ENCODE peak calls at places on chromosome 5, in eight cellular contexts. O is stimulated activated CD8-positive, alpha-beta memory T cell treated with anti-CD3 and anti-CD28 coated beads, Interleukin-4, amount 100 ng/mL, for 48 hours; D is NCI-H748 treated with DMSO at 0.1 percent for 48 hours; Z is WTC11; C is A549; V is NCI-H1694 treated with DMSO at 0.1 percent for 48 hours; N is AG08396; S is kidney epithelial cell. P is an unnamed sample.

GRCh38 chr5:178115835-178116405 is 2.6 kb downstream of the N4BP3 start:
- DNase-seq in O (no peak), Z (peak), N (peak), S (no peak), D (no peak), V (no peak), C (no peak), P (no peak)

GRCh38 chr5:140827704-140828401 is at the start of gene PCDHA6:
- DNase-seq in O (no peak), N (no peak), D (no peak), V (no peak), S (no peak), C (no peak), Z (no peak), P (no peak)

GRCh38 chr5:134851307-134851923 is 5.6 kb downstream of the C5orf24 start:
- DNase-seq in N (no peak), Z (no peak), S (no peak), D (no peak), C (no peak), O (no peak), V (peak), P (peak)

GRCh38 chr5:58451732-58452565 is 7.9 kb downstream of the PLK2 start:
- DNase-seq in O (no peak), C (no peak), V (no peak), S (no peak), Z (no peak), D (no peak), N (no peak), P (peak)

GRCh38 chr5:80097516-80097915 is 62.4 kb downstream of the THBS4 start:
- DNase-seq in D (no peak), S (no peak), O (no peak), N (no peak), C (no peak), Z (peak), V (peak), P (peak)

GRCh38 chr5:147752033-147752432 is 30.5 kb downstream of the JAKMIP2 start:
- DNase-seq in D (no peak), C (no peak), S (no peak), O (no peak), Z (no peak), N (no peak), V (no peak), P (no peak)

GRCh38 chr5:148998174-148998797 is 64.6 kb downstream of the SH3TC2 start:
- DNase-seq in O (no peak), V (peak), N (no peak), D (peak), Z (no peak), C (peak), S (no peak), P (peak)

GRCh38 chr5:165139262-165139661 is 1633.8 kb downstream of the MAT2B start:
- DNase-seq in N (no peak), S (no peak), O (no peak), V (no peak), C (no peak), D (no peak), Z (no peak), P (no peak)

GRCh38 chr5:135578685-135579341 is at the start of gene CXCL14:
- DNase-seq in D (no peak), O (peak), S (peak), N (peak), C (no peak), V (no peak), Z (peak), P (peak)

GRCh38 chr5:154868702-154869101 is 10.3 kb downstream of the CNOT8 start:
- DNase-seq in V (no peak), S (no peak), D (no peak), O (no peak), C (peak), Z (peak), N (no peak), P (no peak)

GRCh38 chr5:68565427-68565826 is 349.9 kb downstream of the PIK3R1 start:
- DNase-seq in D (no peak), O (no peak), V (no peak), C (no peak), S (no peak), Z (no peak), N (no peak), P (no peak)

P was measured in astrocyte of the hippocampus.